ENCODE peak calls at places on chromosomes 16 and 17, in seven cellular contexts. One of them, this sample, is unnamed.

GRCh38 chr16:56125922-56126321 is 65.4 kb upstream of the GNAO1 start:
- ATAC-seq in K562: no peak
- ATAC-seq in HCT116: no peak
- ATAC-seq in IMR-90: no peak
- ATAC-seq in heart left ventricle: peak; percentile 39
- ATAC-seq in right lobe of liver: peak; percentile 79
- ATAC-seq in upper lobe of left lung: no peak
- ATAC-seq in this sample: no peak

GRCh38 chr17:39643271-39643670 is 6.3 kb downstream of the STARD3 start:
- ATAC-seq in IMR-90: peak; percentile 67
- ATAC-seq in upper lobe of left lung: no peak
- ATAC-seq in K562: no peak
- ATAC-seq in heart left ventricle: peak; percentile 16
- ATAC-seq in HCT116: peak; percentile 56
- ATAC-seq in right lobe of liver: peak; percentile 4
- ATAC-seq in this sample: no peak

GRCh38 chr16:89892055-89892630 is 18.8 kb downstream of the TCF25 start:
- ATAC-seq in HCT116: peak; percentile 59
- ATAC-seq in upper lobe of left lung: no peak
- ATAC-seq in IMR-90: no peak
- ATAC-seq in K562: peak; percentile 28
- ATAC-seq in heart left ventricle: no peak
- ATAC-seq in right lobe of liver: no peak
- ATAC-seq in this sample: no peak

GRCh38 chr17:55386931-55387330 is 34.7 kb downstream of the MMD start:
- ATAC-seq in right lobe of liver: no peak
- ATAC-seq in IMR-90: no peak
- ATAC-seq in heart left ventricle: no peak
- ATAC-seq in upper lobe of left lung: no peak
- ATAC-seq in K562: no peak
- ATAC-seq in HCT116: no peak
- ATAC-seq in this sample: no peak

GRCh38 chr17:69457603-69458002 is 43.1 kb downstream of the MAP2K6 start:
- ATAC-seq in heart left ventricle: no peak
- ATAC-seq in IMR-90: no peak
- ATAC-seq in right lobe of liver: no peak
- ATAC-seq in K562: no peak
- ATAC-seq in upper lobe of left lung: no peak
- ATAC-seq in HCT116: no peak
- ATAC-seq in this sample: no peak

GRCh38 chr16:83402160-83402794 is 405.5 kb upstream of the HSBP1 start:
- ATAC-seq in upper lobe of left lung: no peak
- ATAC-seq in IMR-90: no peak
- ATAC-seq in HCT116: no peak
- ATAC-seq in right lobe of liver: no peak
- ATAC-seq in K562: no peak
- ATAC-seq in heart left ventricle: no peak
- ATAC-seq in this sample: no peak

GRCh38 chr17:47189732-47190621 is 882 bp upstream of the CDC27 start:
- ATAC-seq in IMR-90: peak; percentile 6
- ATAC-seq in HCT116: peak; percentile 13
- ATAC-seq in K562: no peak
- ATAC-seq in right lobe of liver: no peak
- ATAC-seq in heart left ventricle: no peak
- ATAC-seq in upper lobe of left lung: no peak
- ATAC-seq in this sample: no peak

GRCh38 chr16:4966736-4967453 is 8.8 kb downstream of the SEC14L5 start:
- ATAC-seq in K562: no peak
- ATAC-seq in upper lobe of left lung: no peak
- ATAC-seq in right lobe of liver: peak; percentile 24
- ATAC-seq in heart left ventricle: peak; percentile 24
- ATAC-seq in IMR-90: peak; percentile 14
- ATAC-seq in HCT116: no peak
- ATAC-seq in this sample: no peak

GRCh38 chr17:43324205-43324893 is 74.4 kb upstream of the ARL4D start:
- ATAC-seq in right lobe of liver: no peak
- ATAC-seq in upper lobe of left lung: no peak
- ATAC-seq in IMR-90: no peak
- ATAC-seq in heart left ventricle: no peak
- ATAC-seq in HCT116: peak; percentile 40
- ATAC-seq in K562: no peak
- ATAC-seq in this sample: no peak

GRCh38 chr17:75113798-75114551 is 4.2 kb downstream of the ARMC7 start:
- ATAC-seq in K562: peak; percentile 82
- ATAC-seq in right lobe of liver: peak; percentile 82
- ATAC-seq in upper lobe of left lung: peak; percentile 88
- ATAC-seq in heart left ventricle: peak; percentile 77
- ATAC-seq in HCT116: peak; percentile 70
- ATAC-seq in IMR-90: peak; percentile 79
- ATAC-seq in this sample: peak; percentile 80

GRCh38 chr16:84875846-84876245 is 56.1 kb downstream of the CRISPLD2 start:
- ATAC-seq in HCT116: no peak
- ATAC-seq in IMR-90: no peak
- ATAC-seq in heart left ventricle: no peak
- ATAC-seq in upper lobe of left lung: no peak
- ATAC-seq in K562: no peak
- ATAC-seq in right lobe of liver: no peak
- ATAC-seq in this sample: no peak

GRCh38 chr17:80833952-80834895 is 157.4 kb upstream of the CHMP6 start:
- ATAC-seq in upper lobe of left lung: no peak
- ATAC-seq in K562: no peak
- ATAC-seq in heart left ventricle: peak; percentile 33
- ATAC-seq in HCT116: no peak
- ATAC-seq in IMR-90: peak; percentile 5
- ATAC-seq in right lobe of liver: no peak
- ATAC-seq in this sample: peak; percentile 21

GRCh38 chr17:80831481-80831880 is 160.2 kb upstream of the CHMP6 start:
- ATAC-seq in upper lobe of left lung: no peak
- ATAC-seq in K562: no peak
- ATAC-seq in IMR-90: no peak
- ATAC-seq in heart left ventricle: no peak
- ATAC-seq in HCT116: no peak
- ATAC-seq in right lobe of liver: no peak
- ATAC-seq in this sample: no peak

GRCh38 chr17:80832266-80832676 is 159.4 kb upstream of the CHMP6 start:
- ATAC-seq in upper lobe of left lung: no peak
- ATAC-seq in right lobe of liver: no peak
- ATAC-seq in HCT116: peak; percentile 31
- ATAC-seq in K562: peak; percentile 67
- ATAC-seq in heart left ventricle: no peak
- ATAC-seq in IMR-90: peak; percentile 66
- ATAC-seq in this sample: peak; percentile 27

GRCh38 chr17:80834896-80835281 is 156.8 kb upstream of the CHMP6 start:
- ATAC-seq in heart left ventricle: no peak
- ATAC-seq in HCT116: no peak
- ATAC-seq in IMR-90: no peak
- ATAC-seq in right lobe of liver: no peak
- ATAC-seq in K562: no peak
- ATAC-seq in upper lobe of left lung: no peak
- ATAC-seq in this sample: no peak

GRCh38 chr17:80832888-80833583 is 158.6 kb upstream of the CHMP6 start:
- ATAC-seq in HCT116: peak; percentile 97
- ATAC-seq in heart left ventricle: peak; percentile 97
- ATAC-seq in right lobe of liver: peak; percentile 88
- ATAC-seq in K562: peak; percentile 99
- ATAC-seq in IMR-90: peak; percentile 95
- ATAC-seq in upper lobe of left lung: peak; percentile 93
- ATAC-seq in this sample: peak; percentile 97
- TF ChIP-seq POLR2A in HCT116: no peak
- TF ChIP-seq POLR2A in heart left ventricle: peak; percentile 46
- TF ChIP-seq POLR2A in right lobe of liver: peak; percentile 32
- TF ChIP-seq POLR2A in K562: peak; percentile 83
- TF ChIP-seq POLR2A in IMR-90: peak; percentile 93
- TF ChIP-seq POLR2A in upper lobe of left lung: no peak
- TF ChIP-seq POLR2A in this sample: peak; percentile 48

DNA sequence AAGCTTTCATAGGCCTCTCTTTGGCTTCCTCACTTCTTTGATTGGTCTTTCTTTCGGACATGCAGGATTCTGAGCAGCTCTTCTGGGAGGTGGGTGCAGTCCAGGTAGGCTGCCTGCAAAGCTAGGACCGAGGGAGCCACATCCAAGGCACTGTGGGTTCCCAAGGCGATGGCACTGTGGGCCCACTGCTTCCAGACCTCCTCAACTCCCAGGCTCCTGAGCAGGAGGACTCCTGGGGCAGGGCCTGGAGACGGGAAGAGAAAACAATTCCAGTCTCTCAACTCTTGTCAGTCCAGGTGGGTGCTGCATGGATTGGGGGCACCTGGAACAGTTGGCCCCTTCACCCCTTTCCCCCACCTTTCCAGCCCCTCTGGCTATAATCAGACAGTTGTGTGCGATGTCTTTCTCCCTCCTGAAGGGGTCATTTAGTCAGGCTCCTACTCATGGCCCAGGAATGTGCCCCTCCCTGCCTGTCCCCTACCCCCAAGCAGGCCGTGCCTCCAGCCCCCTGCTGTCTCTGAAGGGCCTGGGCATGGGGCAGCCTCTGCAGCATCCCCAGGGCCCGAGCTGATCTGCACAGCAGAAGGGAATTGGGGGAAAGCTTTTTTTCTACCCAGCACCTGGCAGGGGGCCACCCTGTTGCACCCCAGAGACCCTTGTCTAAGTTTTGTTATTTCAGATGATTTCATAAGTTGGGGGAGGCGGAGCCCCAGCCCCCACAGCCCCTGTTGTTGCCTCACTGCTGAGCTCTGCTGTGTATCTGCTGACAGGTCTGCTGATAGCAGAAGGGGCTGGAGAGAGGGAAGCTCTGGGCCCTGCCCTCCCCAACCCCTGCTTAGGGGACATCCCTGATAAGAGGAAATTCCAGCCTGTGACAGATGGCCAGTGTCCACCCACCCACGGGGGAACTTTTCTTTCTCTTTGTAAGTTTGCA is 330.3 kb downstream of the SEC14L1 start:
- ATAC-seq in IMR-90: peak; percentile 9
- ATAC-seq in right lobe of liver: peak; percentile 38
- ATAC-seq in upper lobe of left lung: no peak
- ATAC-seq in K562: peak; percentile 93
- ATAC-seq in HCT116: peak; percentile 63
- ATAC-seq in heart left ventricle: peak; percentile 90
- ATAC-seq in this sample: peak; percentile 34
- H3K4me3 ChIP-seq in IMR-90: no peak overlapping the region
- H3K4me3 ChIP-seq in right lobe of liver: no peak overlapping the region
- H3K4me3 ChIP-seq in upper lobe of left lung: no peak overlapping the region
- H3K4me3 ChIP-seq in K562: no peak overlapping the region
- H3K4me3 ChIP-seq in HCT116: no peak overlapping the region
- H3K4me3 ChIP-seq in heart left ventricle: no peak overlapping the region
- H3K4me3 ChIP-seq in this sample: no peak overlapping the region

GRCh38 chr17:65122836-65123756 is 14.1 kb upstream of the RGS9 start:
- ATAC-seq in IMR-90: peak; percentile 97
- ATAC-seq in HCT116: peak; percentile 92
- ATAC-seq in upper lobe of left lung: peak; percentile 91
- ATAC-seq in heart left ventricle: peak; percentile 91
- ATAC-seq in K562: peak; percentile 95
- ATAC-seq in right lobe of liver: peak; percentile 92
- ATAC-seq in this sample: peak; percentile 92
- TF ChIP-seq POLR2A in IMR-90: peak; percentile 83
- TF ChIP-seq POLR2A in HCT116: peak; percentile 10
- TF ChIP-seq POLR2A in upper lobe of left lung: peak; percentile 56
- TF ChIP-seq POLR2A in heart left ventricle: peak; percentile 25
- TF ChIP-seq POLR2A in K562: peak; percentile 87
- TF ChIP-seq POLR2A in right lobe of liver: peak; percentile 81
- TF ChIP-seq POLR2A in this sample: peak; percentile 62

GRCh38 chr17:28643979-28644781 is 778 bp downstream of the BLTP2 start:
- ATAC-seq in IMR-90: peak; percentile 6
- ATAC-seq in heart left ventricle: no peak
- ATAC-seq in K562: peak; percentile 52
- ATAC-seq in upper lobe of left lung: peak; percentile 52
- ATAC-seq in right lobe of liver: peak; percentile 10
- ATAC-seq in HCT116: peak; percentile 21
- ATAC-seq in this sample: no peak
- H3K4me3 ChIP-seq in IMR-90: peak overlapping the region; percentile 87
- H3K4me3 ChIP-seq in heart left ventricle: peak overlapping the region; percentile 86
- H3K4me3 ChIP-seq in K562: peak overlapping the region; percentile 83
- H3K4me3 ChIP-seq in upper lobe of left lung: peak overlapping the region; percentile 96
- H3K4me3 ChIP-seq in right lobe of liver: peak overlapping the region; percentile 73
- H3K4me3 ChIP-seq in HCT116: peak overlapping the region; percentile 83
- H3K4me3 ChIP-seq in this sample: peak overlapping the region; percentile 82

GRCh38 chr16:73056911-73057310 is 9.0 kb upstream of the ZFHX3 start:
- ATAC-seq in right lobe of liver: no peak
- ATAC-seq in K562: no peak
- ATAC-seq in upper lobe of left lung: no peak
- ATAC-seq in HCT116: no peak
- ATAC-seq in IMR-90: no peak
- ATAC-seq in heart left ventricle: no peak
- ATAC-seq in this sample: no peak

GRCh38 chr16:73056383-73056782 is 8.5 kb upstream of the ZFHX3 start:
- ATAC-seq in right lobe of liver: no peak
- ATAC-seq in IMR-90: no peak
- ATAC-seq in upper lobe of left lung: no peak
- ATAC-seq in K562: no peak
- ATAC-seq in heart left ventricle: no peak
- ATAC-seq in HCT116: no peak
- ATAC-seq in this sample: no peak

GRCh38 chr16:73058221-73058615 is 10.3 kb upstream of the ZFHX3 start:
- ATAC-seq in right lobe of liver: peak; percentile 1
- ATAC-seq in HCT116: peak; percentile 41
- ATAC-seq in IMR-90: peak; percentile 25
- ATAC-seq in upper lobe of left lung: no peak
- ATAC-seq in K562: peak; percentile 42
- ATAC-seq in heart left ventricle: peak; percentile 62
- ATAC-seq in this sample: peak; percentile 52

GRCh38 chr16:73058616-73059409 is 10.9 kb upstream of the ZFHX3 start:
- ATAC-seq in upper lobe of left lung: no peak
- ATAC-seq in right lobe of liver: peak; percentile 2
- ATAC-seq in K562: no peak
- ATAC-seq in IMR-90: no peak
- ATAC-seq in heart left ventricle: peak; percentile 9
- ATAC-seq in HCT116: peak; percentile 37
- ATAC-seq in this sample: peak; percentile 25

GRCh38 chr16:73057369-73058210 is 9.7 kb upstream of the ZFHX3 start:
- ATAC-seq in right lobe of liver: peak; percentile 52
- ATAC-seq in heart left ventricle: peak; percentile 79
- ATAC-seq in HCT116: peak; percentile 64
- ATAC-seq in K562: peak; percentile 36
- ATAC-seq in upper lobe of left lung: no peak
- ATAC-seq in IMR-90: peak; percentile 16
- ATAC-seq in this sample: peak; percentile 45
- TF ChIP-seq POLR2A in right lobe of liver: peak; percentile 56
- TF ChIP-seq POLR2A in heart left ventricle: peak; percentile 13
- TF ChIP-seq POLR2A in HCT116: no peak
- TF ChIP-seq POLR2A in K562: no peak
- TF ChIP-seq POLR2A in upper lobe of left lung: peak; percentile 68
- TF ChIP-seq POLR2A in IMR-90: peak; percentile 39
- TF ChIP-seq POLR2A in this sample: peak; percentile 45

This sample was measured in gastroesophageal sphincter.